ENCODE peak calls at places on chromosomes 4 and X, in five cellular contexts. I is left lung; S is NCI-H1417; U is stimulated activated CD4-positive, alpha-beta T cell treated with anti-CD3 and anti-CD28 coated beads, Interleukin-1b, Interleukin-23, amount 100 ng/mL, for 24 hours; E is stimulated activated CD8-positive, alpha-beta memory T cell treated with anti-CD3 and anti-CD28 coated beads, Interleukin-12 subunit alpha, Interleukin-12 subunit beta, amount 100 ng/mL, for 1 hour. L is an unnamed sample.
A peak's percentile ranks its signal among the peaks of the same experiment; 100 is the strongest.

GRCh38 chr4:78954048-78954666 is 14.9 kb upstream of the PAQR3 start:
- DNase-seq in I (no peak), S (peak; percentile 42), E (no peak), U (no peak), L (peak; percentile 57)

GRCh38 chrX:136867096-136867491 is 13.4 kb downstream of the RBMX start:
- DNase-seq in E (no peak), U (no peak), I (no peak), S (no peak), L (no peak)

GRCh38 chr4:1542516-1543320 is 136.5 kb upstream of the NKX1-1 start:
- DNase-seq in I (no peak), S (no peak), E (no peak), U (no peak), L (no peak)

GRCh38 chr4:102438873-102439614 is 62.1 kb upstream of the NFKB1 start:
- DNase-seq in S (no peak), E (no peak), I (no peak), U (no peak), L (peak; percentile 75)

GRCh38 chr4:173486714-173487392 is 43.2 kb downstream of the HAND2 start:
- DNase-seq in E (no peak), I (no peak), S (no peak), U (no peak), L (no peak)

GRCh38 chr4:73308286-73308685 is 49.7 kb upstream of the ANKRD17 start:
- DNase-seq in U (no peak), S (no peak), I (no peak), E (no peak), L (no peak)

GRCh38 chr4:88659061-88659889 is 38.4 kb downstream of the NAP1L5 start:
- DNase-seq in U (no peak), E (peak; percentile 8), I (no peak), S (peak; percentile 4), L (peak; percentile 52)

GRCh38 chr4:836781-837301 is 10.9 kb upstream of the CPLX1 start:
- DNase-seq in S (no peak), I (no peak), U (no peak), E (no peak), L (no peak)

GRCh38 chr4:87985097-87985886 is 9.8 kb downstream of the SPP1 start:
- DNase-seq in I (peak; percentile 64), U (no peak), S (peak; percentile 16), E (no peak), L (peak; percentile 80)

GRCh38 chr4:54100607-54101189 is 735 bp downstream of the GSX2 start:
- DNase-seq in E (no peak), S (no peak), U (no peak), I (no peak), L (no peak)

GRCh38 chrX:129478516-129478915 is 44.8 kb downstream of the SMARCA1 start:
- DNase-seq in S (no peak), E (no peak), I (no peak), U (no peak), L (no peak)

GRCh38 chr4:108114503-108114902 is 54.2 kb downstream of the LEF1 start:
- DNase-seq in E (no peak), S (peak; percentile 30), U (no peak), I (no peak), L (no peak)

GRCh38 chr4:162707962-162708361 is 458.7 kb downstream of the NAF1 start:
- DNase-seq in U (no peak), E (no peak), S (no peak), I (no peak), L (no peak)

L was measured in COR-L47.